ENCODE peak calls at places on chromosomes 13 and 19, in five cellular contexts. T is body of pancreas, R is BJ, Q is esophagus squamous epithelium, X is transverse colon. S is an unnamed sample. For H3K36me3, the result is how much of the 10 kb centered on the place peaks cover.

GRCh38 chr19:3250675-3251074 is 26.2 kb downstream of the CELF5 start:
- DNase-seq in T (peak), R (no peak), Q (no peak), X (peak), S (peak)

GRCh38 chr13:77698211-77699058 is 948 bp downstream of the SLAIN1 start:
- DNase-seq in T (peak), R (no peak), Q (no peak), X (peak), S (peak)

GRCh38 chr19:46000497-46001246 is 5.4 kb downstream of the CCDC61 start:
- DNase-seq in T (peak), R (no peak), Q (no peak), X (peak), S (peak)

GRCh38 chr19:18869781-18870530 is 26.0 kb downstream of the CERS1 start:
- DNase-seq in T (no peak), R (no peak), Q (no peak), X (no peak), S (peak)

GRCh38 chr19:19657397-19657783 is 6.1 kb downstream of the ATP13A1 start:
- DNase-seq in T (no peak), R (no peak), Q (no peak), X (no peak), S (no peak)

GRCh38 chr19:45973564-45974338 is at the start of gene NOVA2:
- DNase-seq in T (peak), R (no peak), Q (no peak), X (peak), S (peak)

GRCh38 chr13:34913040-34913439 is 29.0 kb upstream of the NBEA start:
- DNase-seq in T (no peak), R (no peak), Q (no peak), X (no peak), S (peak)

GRCh38 chr13:112444001-112444311 is 67.8 kb downstream of the SPACA7 start:
- DNase-seq in T (peak), R (no peak), Q (no peak), X (peak), S (peak)

GRCh38 chr19:29810504-29810871 is 1.3 kb upstream of the CCNE1 start:
- DNase-seq in T (peak), R (no peak), Q (no peak), X (peak), S (no peak)

GRCh38 chr13:30742896-30743295 is 7.6 kb downstream of the ALOX5AP start:
- DNase-seq in T (no peak), R (no peak), Q (no peak), X (no peak), S (no peak)

GRCh38 chr19:50535672-50536071 is 22.0 kb upstream of the ASPDH start:
- DNase-seq in T (no peak), R (no peak), Q (no peak), X (no peak), S (peak)

GRCh38 chr13:23621316-23621645 is 51.1 kb downstream of the TNFRSF19 start:
- DNase-seq in T (no peak), R (peak), Q (no peak), X (no peak), S (no peak)

GRCh38 chr19:34598217-34599155 is 78.5 kb downstream of the SCGB2B2 start:
- DNase-seq in T (peak), R (no peak), Q (no peak), X (no peak), S (no peak)

GRCh38 chr13:93338906-93339305 is 112.3 kb downstream of the GPC6 start:
- DNase-seq in T (no peak), R (no peak), Q (no peak), X (no peak), S (no peak)

GRCh38 chr19:30556230-30556711 is 184.1 kb downstream of the ZNF536 start:
- DNase-seq in T (no peak), R (no peak), Q (no peak), X (no peak), S (peak)

GRCh38 chr19:2578391-2578826 is 102.5 kb downstream of the GADD45B start:
- DNase-seq in T (peak), R (no peak), Q (no peak), X (peak), S (peak)

GRCh38 chr13:30376426-30377311 is 45.6 kb upstream of the UBE2L5 start:
- DNase-seq in T (peak), R (no peak), Q (peak), X (peak), S (no peak)

GRCh38 chr13:99087130-99087953 is 109.5 kb upstream of the DOCK9 start:
- DNase-seq in T (peak), R (peak), Q (peak), X (peak), S (peak)

GRCh38 chr19:12194827-12195500 is 32.1 kb downstream of the ZNF136 start:
- DNase-seq in T (peak), R (no peak), Q (no peak), X (peak), S (no peak)

GRCh38 chr13:66224644-66225043 is 1005.5 kb downstream of the PCDH9 start:
- DNase-seq in T (no peak), R (no peak), Q (no peak), X (no peak), S (peak)

GRCh38 chr19:13588953-13589833 is 82.9 kb upstream of the CACNA1A start:
- DNase-seq in T (peak), R (no peak), Q (no peak), X (peak), S (peak)

GRCh38 chr13:39415403-39415802 is 187.6 kb downstream of the LHFPL6 start:
- DNase-seq in T (peak), R (no peak), Q (no peak), X (no peak), S (peak)

GRCh38 chr19:45363861-45364459 is 6.4 kb downstream of the ERCC2 start:
- DNase-seq in T (no peak), R (no peak), Q (no peak), X (no peak), S (no peak)

GRCh38 chr13:32086791-32087441 is 55.3 kb downstream of the FRY start:
- DNase-seq in T (no peak), R (no peak), Q (no peak), X (no peak), S (no peak)

GRCh38 chr13:40328091-40328490 is 338.4 kb downstream of the FOXO1 start:
- DNase-seq in T (no peak), R (no peak), Q (no peak), X (no peak), S (no peak)

GRCh38 chr13:30299746-30300145 is 7.6 kb downstream of the KATNAL1 start:
- DNase-seq in T (no peak), R (no peak), Q (no peak), X (no peak), S (no peak)

GRCh38 chr13:79995334-79995733 is 345.6 kb downstream of the SPRY2 start:
- DNase-seq in T (no peak), R (peak), Q (no peak), X (no peak), S (no peak)

GRCh38 chr19:17325881-17326594 is 8.6 kb downstream of the ANO8 start:
- DNase-seq in T (no peak), R (no peak), Q (no peak), X (no peak), S (peak)

GRCh38 chr19:33282036-33282686 is 20.2 kb downstream of the CEBPA start:
- DNase-seq in T (no peak), R (no peak), Q (no peak), X (no peak), S (no peak)

GRCh38 chr13:32938907-32939306 is 77.3 kb upstream of the KL start:
- DNase-seq in T (no peak), R (no peak), Q (no peak), X (no peak), S (no peak)

DNA sequence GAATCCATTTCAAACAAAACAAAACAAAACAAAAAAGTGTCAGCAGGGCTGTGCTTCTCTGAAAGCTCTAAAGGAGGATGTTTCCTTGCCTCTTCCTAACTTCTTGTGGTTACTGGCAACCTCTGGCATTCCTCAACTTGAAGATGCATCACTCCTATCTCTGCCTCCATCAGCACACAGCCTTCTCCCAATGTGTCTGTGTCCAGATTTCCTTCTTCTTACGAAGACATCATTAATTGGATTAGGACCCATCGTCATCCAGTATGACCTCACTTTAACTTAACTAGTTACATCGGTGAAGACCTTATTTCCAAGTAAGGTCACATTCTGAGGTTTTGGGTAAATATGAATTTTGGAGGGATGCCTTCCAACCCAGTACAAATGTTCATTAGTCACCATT is 33.8 kb upstream of the GTF2F2 start:
- DNase-seq in T (no peak), R (peak), Q (no peak), X (no peak), S (no peak)
- H3K36me3 ChIP-seq in T (under half), R (under half), Q (under half), X (under half), S (under half)

GRCh38 chr19:49423985-49424303 is 703 bp upstream of the PTH2 start:
- DNase-seq in T (no peak), R (no peak), Q (no peak), X (no peak), S (no peak)

GRCh38 chr19:49421878-49422202 is 1.4 kb downstream of the PTH2 start:
- DNase-seq in T (no peak), R (no peak), Q (no peak), X (no peak), S (no peak)

GRCh38 chr19:49423278-49423984 is at the start of gene PTH2:
- DNase-seq in T (no peak), R (no peak), Q (no peak), X (no peak), S (no peak)

GRCh38 chr19:49421039-49421877 is 2.0 kb downstream of the PTH2 start:
- DNase-seq in T (peak), R (no peak), Q (no peak), X (peak), S (peak)

DNA sequence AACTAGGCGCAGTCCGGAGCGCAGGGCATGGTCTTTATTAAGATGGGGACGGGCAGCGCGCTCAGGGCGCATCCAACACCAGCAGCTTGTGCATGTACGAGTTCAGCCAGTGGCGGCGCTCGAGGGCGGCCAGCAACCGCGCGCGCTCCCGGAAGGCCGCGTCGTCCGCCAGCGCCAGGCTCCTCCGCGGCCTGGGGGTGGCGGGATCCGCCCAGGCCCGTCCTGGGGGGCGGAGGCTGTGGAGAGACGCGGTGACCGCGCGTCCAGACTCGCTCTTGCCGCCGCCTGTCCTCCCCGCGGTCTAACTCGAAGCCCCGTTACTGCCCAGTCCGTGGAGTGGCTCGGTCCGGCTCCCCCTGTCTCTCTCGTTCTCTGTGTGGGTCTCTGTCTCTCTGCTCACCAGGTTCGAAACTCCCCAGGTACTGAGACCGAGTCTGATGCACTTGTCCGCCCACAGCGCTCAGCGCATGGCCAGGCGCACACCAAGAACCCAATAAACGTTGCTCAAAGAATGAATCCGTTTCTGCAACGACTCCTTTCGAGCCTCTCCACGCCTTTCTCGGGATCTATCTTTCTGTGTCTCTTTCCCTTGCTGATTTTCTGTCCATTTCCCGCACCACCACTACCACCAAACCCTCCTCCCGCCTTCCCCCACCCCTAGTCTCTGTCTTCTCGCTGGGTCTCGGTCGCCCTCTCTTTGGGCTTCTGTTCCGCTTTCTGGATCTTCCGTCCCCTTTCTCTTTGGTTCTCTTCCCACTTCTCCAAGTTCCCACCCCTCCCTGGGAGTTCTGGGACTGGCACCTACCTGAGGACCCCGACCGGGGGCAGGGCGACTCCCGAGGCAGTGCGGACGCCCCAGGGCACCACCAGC is 599 bp downstream of the PTH2 start:
- DNase-seq in T (peak), R (no peak), Q (no peak), X (no peak), S (peak)
- TF ChIP-seq CTCF in T (peak), R (peak), Q (peak), X (peak), S (peak)

GRCh38 chr13:43569688-43570087 is 217.1 kb downstream of the ENOX1 start:
- DNase-seq in T (no peak), R (no peak), Q (no peak), X (no peak), S (no peak)

GRCh38 chr13:43573361-43573740 is 213.4 kb downstream of the ENOX1 start:
- DNase-seq in T (no peak), R (peak), Q (no peak), X (no peak), S (no peak)

GRCh38 chr13:43572601-43573360 is 214.0 kb downstream of the ENOX1 start:
- DNase-seq in T (no peak), R (peak), Q (no peak), X (no peak), S (no peak)

GRCh38 chr13:43574601-43575000 is 212.2 kb downstream of the ENOX1 start:
- DNase-seq in T (no peak), R (no peak), Q (no peak), X (no peak), S (no peak)

DNA sequence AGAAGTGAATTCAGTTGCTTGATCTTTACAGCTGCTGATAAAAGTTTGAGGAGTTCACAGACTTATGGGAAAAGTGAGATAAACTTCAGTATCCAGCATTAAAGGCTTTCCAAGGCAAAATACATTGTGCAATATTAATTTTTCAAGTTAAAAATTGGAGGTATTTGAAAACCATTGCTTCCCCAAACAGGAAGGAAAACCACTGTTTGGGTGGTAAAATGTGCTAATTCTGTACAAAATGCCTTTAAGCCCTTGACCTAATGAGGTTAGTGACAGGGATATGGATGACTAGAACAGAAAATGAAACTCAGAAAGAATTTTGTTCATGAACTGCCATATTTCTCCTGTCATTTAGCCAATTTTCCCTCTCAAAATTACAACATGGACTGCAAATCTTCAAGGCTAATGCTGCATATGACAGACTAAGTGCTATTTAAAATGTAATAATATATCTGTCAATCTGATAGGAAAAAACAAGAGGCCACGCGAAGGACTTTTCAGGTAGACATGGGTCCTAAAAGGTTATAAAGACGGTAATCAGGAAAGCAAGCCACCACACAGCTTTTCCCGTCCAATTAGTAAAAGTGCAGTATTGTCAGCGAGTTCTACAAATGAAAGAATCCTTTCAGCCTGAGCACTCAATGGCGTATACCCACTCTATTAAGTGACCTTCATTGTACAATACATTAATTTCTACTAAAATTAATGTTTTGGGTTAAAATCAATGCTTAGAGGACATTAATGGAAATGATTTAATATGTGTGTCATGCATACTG is 212.8 kb downstream of the ENOX1 start:
- DNase-seq in T (no peak), R (no peak), Q (no peak), X (no peak), S (no peak)
- H3K36me3 ChIP-seq in T (under half), R (under half), Q (under half), X (under half), S (under half)

GRCh38 chr19:43544077-43544476 is 11.1 kb downstream of the ZNF575 start:
- DNase-seq in T (no peak), R (no peak), Q (no peak), X (no peak), S (no peak)
- TF ChIP-seq CTCF in T (no peak), R (no peak), Q (no peak), X (no peak), S (no peak)

S was measured in endodermal cell.